ENCODE peak calls at places on chromosomes 13 and 19, in six cellular contexts. L, E, V, G, J and X are unnamed samples.

GRCh38 chr13:112117258-112117954 is 50.5 kb downstream of the SOX1 start:
- DNase-seq in L (no peak), E (no peak), V (no peak), G (no peak), J (no peak), X (no peak)

GRCh38 chr19:10137751-10138682 is 18.3 kb upstream of the EIF3G start:
- DNase-seq in L (no peak), E (no peak), V (no peak), G (no peak), J (no peak), X (no peak)

GRCh38 chr13:90979059-90979458 is 368.4 kb upstream of the MIR17HG start:
- DNase-seq in L (no peak), E (no peak), V (no peak), G (no peak), J (no peak), X (no peak)

GRCh38 chr19:29702161-29702957 is 12.7 kb downstream of the C19orf12 start:
- DNase-seq in L (no peak), E (no peak), V (no peak), G (no peak), J (no peak), X (no peak)

GRCh38 chr13:75458696-75459422 is 23.1 kb downstream of the TBC1D4 start:
- DNase-seq in L (no peak), E (no peak), V (no peak), G (no peak), J (no peak), X (no peak)

GRCh38 chr13:68078874-68079273 is 848.7 kb upstream of the PCDH9 start:
- DNase-seq in L (no peak), E (no peak), V (no peak), G (no peak), J (no peak), X (no peak)

GRCh38 chr19:16541526-16542044 is 652 bp downstream of the CHERP start:
- DNase-seq in L (no peak), E (no peak), V (no peak), G (no peak), J (no peak), X (no peak)

GRCh38 chr19:12834418-12834943 is at the start of gene RTBDN:
- DNase-seq in L (no peak), E (no peak), V (no peak), G (no peak), J (no peak), X (no peak)

GRCh38 chr19:982567-983170 is 1.5 kb upstream of the WDR18 start:
- DNase-seq in L (peak), E (peak), V (peak), G (peak), J (peak), X (no peak)

GRCh38 chr19:33700408-33700757 is 78.6 kb downstream of the CHST8 start:
- DNase-seq in L (no peak), E (no peak), V (no peak), G (no peak), J (no peak), X (no peak)

GRCh38 chr13:111958612-111959395 is 108.1 kb upstream of the SOX1 start:
- DNase-seq in L (no peak), E (no peak), V (no peak), G (no peak), J (no peak), X (no peak)